ENCODE peak calls at places on chromosomes 2 and 18, in eight cellular contexts. F is IMR-90; K is CD8-positive, alpha-beta T cell; C is Panc1; U is K562; R is CD4-positive, alpha-beta memory T cell; V is psoas muscle; M is adrenal gland. Y is an unnamed sample.

GRCh38 chr2:86596118-86596517 is 27.5 kb downstream of the RNF103 start:
- DNase-seq in V (no peak), M (no peak), R (no peak), F (no peak), K (no peak), C (no peak), U (no peak), Y (no peak)

GRCh38 chr18:13878858-13879257 is 36.5 kb downstream of the MC2R start:
- DNase-seq in F (no peak), V (no peak), K (no peak), U (no peak), R (no peak), C (no peak), M (no peak), Y (no peak)

GRCh38 chr2:231816327-231817026 is 30.2 kb downstream of the COPS7B start:
- DNase-seq in K (no peak), R (no peak), F (no peak), V (no peak), C (no peak), U (no peak), M (no peak), Y (no peak)

GRCh38 chr2:206765242-206766056 is at the start of the genes FASTKD2 and MDH1B:
- DNase-seq in R (peak), V (peak), C (peak), M (peak), K (peak), U (peak), F (peak), Y (peak)

GRCh38 chr2:136214284-136214683 is 96.3 kb upstream of the CXCR4 start:
- DNase-seq in C (no peak), R (no peak), F (no peak), U (no peak), K (no peak), V (no peak), M (peak), Y (no peak)

GRCh38 chr18:59659486-59660187 is 37.6 kb downstream of the CCBE1 start:
- DNase-seq in K (no peak), U (no peak), M (no peak), F (peak), R (no peak), C (no peak), V (no peak), Y (no peak)

GRCh38 chr2:18373081-18373480 is 187.4 kb downstream of the RDH14 start:
- DNase-seq in V (no peak), C (no peak), F (no peak), R (no peak), U (no peak), M (no peak), K (no peak), Y (no peak)

GRCh38 chr2:75268112-75268511 is 68.8 kb upstream of the TACR1 start:
- DNase-seq in U (no peak), R (no peak), M (no peak), C (no peak), V (no peak), K (no peak), F (no peak), Y (no peak)

GRCh38 chr18:65750421-65751144 is at the start of gene CDH7:
- DNase-seq in F (no peak), R (no peak), U (no peak), C (no peak), V (peak), K (no peak), M (no peak), Y (no peak)

GRCh38 chr2:240436626-240437180 is 1.2 kb downstream of the GPC1 start:
- DNase-seq in V (peak), C (no peak), K (no peak), R (no peak), F (peak), M (peak), U (no peak), Y (no peak)

GRCh38 chr2:212330263-212330662 is 208.3 kb downstream of the ERBB4 start:
- DNase-seq in M (no peak), K (no peak), F (no peak), C (no peak), U (no peak), V (peak), R (no peak), Y (no peak)

GRCh38 chr2:11177871-11178598 is 22.8 kb downstream of the SLC66A3 start:
- DNase-seq in K (no peak), U (peak), R (no peak), C (no peak), V (no peak), F (peak), M (no peak), Y (no peak)

GRCh38 chr18:45642802-45643201 is 27.5 kb downstream of the SLC14A2 start:
- DNase-seq in M (no peak), C (no peak), F (no peak), R (no peak), K (no peak), U (no peak), V (no peak), Y (no peak)

GRCh38 chr2:39780825-39781600 is 2.0 kb upstream of the THUMPD2 start:
- DNase-seq in U (peak), M (no peak), F (no peak), V (no peak), C (no peak), K (no peak), R (no peak), Y (peak)

GRCh38 chr18:74625157-74625556 is 27.5 kb downstream of the ZNF407 start:
- DNase-seq in R (no peak), M (no peak), U (no peak), V (no peak), F (peak), K (no peak), C (no peak), Y (no peak)

GRCh38 chr2:85017436-85018048 is 46.6 kb downstream of the KCMF1 start:
- DNase-seq in K (no peak), U (peak), C (no peak), R (peak), V (no peak), M (no peak), F (peak), Y (no peak)

GRCh38 chr2:82796132-82796531 is 1662.9 kb downstream of the SUCLG1 start:
- DNase-seq in V (no peak), M (no peak), R (no peak), F (no peak), K (no peak), C (no peak), U (no peak), Y (no peak)

GRCh38 chr2:73033142-73033765 is 38.3 kb downstream of the SFXN5 start:
- DNase-seq in K (no peak), C (no peak), R (no peak), V (no peak), F (no peak), U (peak), M (no peak), Y (no peak)

GRCh38 chr2:201860541-201861154 is 54.3 kb downstream of the CDK15 start:
- DNase-seq in K (peak), R (peak), F (peak), M (peak), V (no peak), C (peak), U (peak), Y (peak)

GRCh38 chr18:13006731-13007550 is 15.8 kb downstream of the CEP192 start:
- DNase-seq in R (no peak), K (no peak), F (no peak), V (no peak), C (no peak), M (no peak), U (no peak), Y (no peak)

GRCh38 chr18:4069183-4069582 is 385.9 kb downstream of the DLGAP1 start:
- DNase-seq in M (no peak), C (no peak), U (no peak), K (no peak), V (no peak), F (no peak), R (no peak), Y (no peak)
- H3K27ac ChIP-seq in M (no peak), C (no peak), U (no peak), K (no peak), V (no peak), F (no peak), R (no peak), Y (no peak)

GRCh38 chr2:113181491-113182051 is 7.8 kb downstream of the PSD4 start:
- DNase-seq in U (peak), R (no peak), V (no peak), K (no peak), C (no peak), F (no peak), M (peak), Y (no peak)

GRCh38 chr2:113184531-113185230 is 10.9 kb downstream of the PSD4 start:
- DNase-seq in C (no peak), U (no peak), R (no peak), K (no peak), V (no peak), F (no peak), M (no peak), Y (no peak)

GRCh38 chr2:113183703-113184102 is 9.9 kb downstream of the PSD4 start:
- DNase-seq in C (no peak), M (no peak), V (no peak), R (no peak), K (no peak), U (no peak), F (no peak), Y (no peak)

GRCh38 chr2:113183264-113183663 is 9.5 kb downstream of the PSD4 start:
- DNase-seq in C (no peak), U (no peak), M (no peak), K (no peak), F (no peak), V (no peak), R (no peak), Y (no peak)

GRCh38 chr2:113182471-113183260 is 8.9 kb downstream of the PSD4 start:
- DNase-seq in C (no peak), R (no peak), K (no peak), F (no peak), V (no peak), M (no peak), U (no peak), Y (no peak)
- H3K27ac ChIP-seq in C (no peak), R (peak), K (no peak), F (no peak), V (no peak), M (no peak), U (no peak), Y (no peak)

GRCh38 chr2:71742953-71743601 is 289.7 kb downstream of the DYSF start:
- DNase-seq in F (peak), K (no peak), V (peak), R (no peak), M (peak), U (peak), C (peak), Y (peak)
- H3K27ac ChIP-seq in F (peak), K (no peak), V (peak), R (no peak), M (no peak), U (peak), C (peak), Y (peak)

DNA sequence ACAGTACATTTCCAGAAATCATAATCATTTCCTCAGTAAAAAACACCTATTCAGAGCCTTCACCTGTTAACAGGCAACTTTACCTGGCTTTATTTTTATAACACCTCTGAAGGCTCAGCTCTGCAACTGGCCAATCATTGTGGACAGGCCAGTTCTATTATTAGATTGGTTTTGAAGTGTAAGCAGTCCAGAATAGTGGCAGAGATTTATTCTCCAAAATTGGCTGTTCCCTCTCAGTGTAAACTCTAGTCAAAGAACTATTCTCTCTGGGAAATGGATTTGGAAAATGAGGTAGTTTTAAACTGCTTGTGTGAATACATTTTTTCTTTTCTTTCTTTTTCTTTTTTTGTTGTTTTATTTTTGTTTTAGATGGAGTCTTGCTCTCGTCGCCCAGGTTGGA is 35.9 kb downstream of the SLC40A1 start:
- DNase-seq in C (no peak), F (no peak), R (no peak), V (no peak), K (no peak), M (no peak), U (no peak), Y (no peak)
- H3K27ac ChIP-seq in C (no peak), F (no peak), R (no peak), V (peak), K (no peak), M (no peak), U (no peak), Y (peak)

GRCh38 chr2:30365201-30365600 is 81.8 kb upstream of the LCLAT1 start:
- DNase-seq in V (no peak), R (no peak), C (no peak), U (no peak), M (no peak), F (no peak), K (no peak), Y (no peak)

GRCh38 chr2:30361751-30362394 is 85.2 kb upstream of the LCLAT1 start:
- DNase-seq in M (no peak), U (no peak), V (no peak), K (no peak), C (no peak), F (no peak), R (no peak), Y (no peak)

GRCh38 chr2:30359644-30360167 is 87.3 kb upstream of the LCLAT1 start:
- DNase-seq in K (no peak), R (no peak), M (peak), U (no peak), V (peak), F (peak), C (no peak), Y (peak)

GRCh38 chr2:30363406-30363805 is 83.6 kb upstream of the LCLAT1 start:
- DNase-seq in F (no peak), R (no peak), V (no peak), K (no peak), C (no peak), M (no peak), U (no peak), Y (no peak)

DNA sequence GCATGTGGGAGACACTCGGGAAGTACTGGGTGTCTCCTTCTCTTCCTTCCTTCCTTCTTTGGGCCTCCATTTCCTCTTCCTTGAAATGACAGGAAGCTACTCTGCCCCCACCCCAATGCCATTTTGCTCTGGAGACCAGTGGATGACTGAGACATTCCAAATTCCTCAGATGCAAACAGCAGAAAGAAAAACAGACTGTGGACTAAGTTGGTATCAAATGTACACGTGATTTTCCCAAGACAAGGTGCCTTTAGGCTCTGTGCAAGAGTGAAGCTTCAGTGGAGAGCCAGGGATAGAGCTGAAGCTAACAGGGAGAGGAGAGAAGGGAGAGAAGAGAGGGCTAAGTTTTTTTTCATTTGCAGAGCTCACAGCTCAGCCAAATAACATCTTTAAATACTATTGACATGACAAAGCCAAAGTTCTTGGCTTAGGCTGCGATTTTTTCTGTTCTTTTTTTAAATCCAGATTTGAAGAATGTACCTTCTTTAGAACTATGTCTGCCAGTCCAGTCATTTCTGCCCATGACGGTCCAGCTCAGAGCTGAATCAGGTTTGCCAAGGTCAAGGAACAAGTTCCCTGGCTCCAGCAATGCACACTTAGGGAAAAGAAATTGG is 84.5 kb upstream of the LCLAT1 start:
- DNase-seq in M (peak), V (no peak), K (no peak), U (no peak), F (peak), C (no peak), R (no peak), Y (no peak)
- H3K27ac ChIP-seq in M (no peak), V (peak), K (no peak), U (no peak), F (peak), C (no peak), R (no peak), Y (no peak)

DNA sequence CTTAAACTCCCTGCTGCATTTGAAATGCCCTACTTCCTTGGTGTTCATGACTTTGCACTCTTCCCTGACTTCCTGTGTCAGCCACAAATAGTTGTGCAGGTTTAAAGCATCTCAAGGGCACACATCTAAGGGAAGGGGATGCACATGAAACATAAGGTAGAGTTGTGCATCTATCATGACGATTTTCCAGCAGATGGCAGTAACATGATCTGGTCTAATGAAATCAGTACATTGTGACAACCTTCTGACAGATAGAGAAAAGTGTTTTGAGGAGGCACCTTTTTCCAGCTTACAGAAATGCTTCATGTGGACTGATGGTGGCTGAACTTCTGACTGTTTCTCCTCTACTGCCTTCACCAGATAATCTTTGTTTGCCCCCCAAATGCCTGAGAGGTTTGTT is 238.9 kb downstream of the XIRP2 start:
- DNase-seq in F (peak), V (no peak), U (no peak), R (no peak), M (no peak), C (no peak), K (no peak), Y (no peak)
- H3K27ac ChIP-seq in F (no peak), V (no peak), U (no peak), R (no peak), M (no peak), C (no peak), K (no peak), Y (no peak)

DNA sequence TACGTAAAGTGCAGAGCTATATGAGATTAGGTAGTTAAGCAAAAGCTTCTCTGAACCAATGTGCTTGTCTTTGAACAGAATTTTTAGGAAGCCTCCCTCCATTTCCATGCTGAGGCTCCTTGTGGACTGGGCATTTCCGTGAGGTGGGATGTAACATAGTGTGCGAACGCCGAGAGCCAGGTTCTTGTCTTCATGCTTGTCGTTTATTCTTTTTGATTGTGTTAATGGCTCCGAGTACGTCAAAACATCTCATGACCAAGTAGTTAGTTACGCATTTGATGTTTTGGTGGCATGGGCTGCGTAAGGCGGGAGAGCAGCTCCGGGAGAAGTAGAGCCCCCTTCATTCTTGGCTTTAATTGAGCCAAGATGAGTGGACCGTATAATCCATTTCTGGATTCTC is 32.9 kb downstream of the DGKD start:
- DNase-seq in F (no peak), C (no peak), R (no peak), K (no peak), U (no peak), M (no peak), V (no peak), Y (no peak)
- H3K27ac ChIP-seq in F (peak), C (no peak), R (no peak), K (peak), U (no peak), M (no peak), V (peak), Y (peak)

DNA sequence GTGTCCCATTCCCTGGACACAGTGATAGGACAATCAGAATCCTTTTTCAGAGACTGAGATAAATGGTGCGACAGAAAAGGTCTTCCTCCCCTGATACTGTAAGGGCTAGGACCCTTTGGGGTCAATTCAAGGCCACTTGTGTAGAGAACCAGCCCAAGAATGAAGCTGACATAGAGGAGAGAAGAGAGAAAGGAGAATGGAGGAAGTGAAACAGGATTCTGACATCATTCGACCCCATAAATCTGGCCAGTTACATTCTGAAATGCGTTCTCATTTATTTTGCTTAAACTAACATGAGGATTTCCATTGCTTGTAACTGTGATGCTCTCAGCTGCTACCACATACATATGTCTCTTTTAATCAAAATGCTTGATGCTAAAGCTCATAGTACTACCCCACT is 148.1 kb downstream of the TMEM163 start:
- DNase-seq in R (no peak), C (no peak), K (no peak), M (no peak), V (no peak), U (no peak), F (no peak), Y (no peak)
- H3K27ac ChIP-seq in R (no peak), C (no peak), K (no peak), M (no peak), V (no peak), U (no peak), F (no peak), Y (no peak)

GRCh38 chr2:88828397-88829137 is 137.1 kb downstream of the RPIA start:
- DNase-seq in V (peak), M (peak), R (no peak), K (no peak), U (no peak), C (no peak), F (peak), Y (no peak)
- H3K27ac ChIP-seq in V (peak), M (no peak), R (no peak), K (no peak), U (no peak), C (no peak), F (no peak), Y (peak)

Y was measured in uterus.